ENCODE peak calls at places on chromosomes 3 and 15, in ten cellular contexts. I is coronary artery, P is heart right ventricle, N is body of pancreas, T is cardiac muscle cell, O is chondrocyte, J is fibroblast of mammary gland, Q is B cell, U is HFF-Myc, F is AG04450. Z is an unnamed sample.

GRCh38 chr15:43541785-43542184 is 24.4 kb downstream of the MAP1A start:
- DNase-seq in J (peak; percentile 63), T (peak; percentile 56), O (no peak), F (no peak), P (no peak), Q (no peak), I (no peak), U (no peak), N (no peak), Z (no peak)

GRCh38 chr15:78306176-78306774 is 6.9 kb upstream of the SKIC8 start:
- DNase-seq in U (no peak), P (no peak), J (peak; percentile 71), N (no peak), Q (no peak), T (peak; percentile 84), O (no peak), F (peak; percentile 27), I (no peak), Z (no peak)

GRCh38 chr15:83106994-83107840 is at the start of gene TM6SF1:
- DNase-seq in I (no peak), T (no peak), P (peak; percentile 15), U (no peak), F (no peak), J (no peak), N (no peak), Q (peak; percentile 47), O (no peak), Z (peak; percentile 49)

GRCh38 chr3:192772495-192772894 is 45.2 kb upstream of the FGF12 start:
- DNase-seq in J (peak; percentile 37), P (peak; percentile 44), N (no peak), U (no peak), F (no peak), I (no peak), T (peak; percentile 34), Q (no peak), O (no peak), Z (no peak)

GRCh38 chr3:25910997-25911396 is 121.1 kb downstream of the OXSM start:
- DNase-seq in T (peak; percentile 25), N (peak; percentile 33), I (no peak), U (no peak), F (no peak), O (no peak), Q (peak; percentile 54), J (peak; percentile 35), P (no peak), Z (no peak)

GRCh38 chr3:97037294-97037943 is 223.0 kb downstream of the EPHA6 start:
- DNase-seq in J (no peak), Q (no peak), F (no peak), P (no peak), I (no peak), O (no peak), U (no peak), N (no peak), T (no peak), Z (no peak)

GRCh38 chr3:128889139-128889894 is 9.9 kb downstream of the ACAD9 start:
- DNase-seq in I (no peak), P (no peak), F (no peak), J (no peak), U (no peak), Q (no peak), O (no peak), T (no peak), N (no peak), Z (no peak)

GRCh38 chr15:39908186-39908585 is 11.9 kb downstream of the GPR176 start:
- DNase-seq in F (peak; percentile 80), T (peak; percentile 89), I (no peak), U (peak; percentile 87), P (no peak), Q (no peak), N (no peak), J (peak; percentile 97), O (no peak), Z (no peak)

GRCh38 chr3:150184426-150185071 is 213.9 kb upstream of the PFN2 start:
- DNase-seq in P (no peak), F (no peak), N (no peak), I (no peak), T (peak; percentile 13), U (no peak), J (no peak), Q (no peak), O (no peak), Z (no peak)
- TF ChIP-seq CTCF in P (no peak), F (no peak), N (no peak), I (no peak), T (no peak), U (no peak), J (no peak), Q (no peak), O (peak; percentile 66), Z (no peak)

GRCh38 chr15:80180468-80180867 is 27.7 kb downstream of the FAH start:
- DNase-seq in Q (no peak), J (no peak), F (no peak), I (no peak), N (no peak), T (no peak), P (no peak), U (no peak), O (no peak), Z (no peak)
- TF ChIP-seq CTCF in Q (no peak), J (no peak), F (no peak), I (no peak), N (no peak), T (no peak), P (no peak), U (no peak), O (no peak), Z (no peak)

GRCh38 chr3:73432723-73433032 is 192.1 kb downstream of the PDZRN3 start:
- DNase-seq in J (no peak), P (no peak), F (no peak), T (no peak), Q (no peak), O (no peak), U (no peak), I (no peak), N (no peak), Z (no peak)
- TF ChIP-seq CTCF in J (no peak), P (no peak), F (no peak), T (no peak), Q (peak; percentile 2), O (peak; percentile 59), U (no peak), I (no peak), N (no peak), Z (no peak)

GRCh38 chr3:8739757-8740508 is 6.3 kb downstream of the CAV3 start:
- DNase-seq in O (no peak), P (no peak), U (peak; percentile 67), N (no peak), J (peak; percentile 91), F (peak; percentile 26), T (peak; percentile 40), Q (no peak), I (no peak), Z (no peak)

GRCh38 chr3:8743911-8744310 is 10.3 kb downstream of the CAV3 start:
- DNase-seq in U (no peak), Q (no peak), I (no peak), J (no peak), O (no peak), T (no peak), F (no peak), N (no peak), P (no peak), Z (no peak)

GRCh38 chr3:8738639-8739038 is 5.0 kb downstream of the CAV3 start:
- DNase-seq in I (no peak), O (no peak), J (no peak), F (no peak), T (no peak), Q (no peak), U (no peak), P (no peak), N (no peak), Z (no peak)

GRCh38 chr3:8742921-8743605 is 9.5 kb downstream of the CAV3 start:
- DNase-seq in F (peak; percentile 23), U (no peak), Q (no peak), N (no peak), T (peak; percentile 59), I (no peak), O (no peak), J (peak; percentile 92), P (no peak), Z (no peak)

GRCh38 chr3:8741581-8742355 is 8.2 kb downstream of the CAV3 start:
- DNase-seq in I (no peak), Q (no peak), P (peak; percentile 58), J (peak; percentile 87), T (peak; percentile 92), N (peak; percentile 19), O (no peak), U (peak; percentile 65), F (peak; percentile 59), Z (no peak)
- TF ChIP-seq CTCF in I (no peak), Q (no peak), P (no peak), J (no peak), T (no peak), N (no peak), O (no peak), U (no peak), F (no peak), Z (no peak)

GRCh38 chr3:123971416-123971815 is 10.4 kb upstream of the CCDC14 start:
- DNase-seq in I (no peak), T (no peak), N (no peak), F (no peak), J (peak; percentile 38), P (no peak), U (no peak), O (no peak), Q (no peak), Z (no peak)
- TF ChIP-seq CTCF in I (no peak), T (no peak), N (no peak), F (no peak), J (no peak), P (no peak), U (no peak), O (no peak), Q (no peak), Z (no peak)

GRCh38 chr3:23702198-23702597 is 103.6 kb upstream of the UBE2E1 start:
- DNase-seq in F (no peak), T (no peak), U (no peak), P (no peak), N (no peak), J (no peak), I (no peak), Q (no peak), O (no peak), Z (no peak)
- TF ChIP-seq CTCF in F (no peak), T (no peak), U (no peak), P (no peak), N (no peak), J (no peak), I (no peak), Q (no peak), O (no peak), Z (no peak)

GRCh38 chr3:82329300-82329699 is 567.9 kb upstream of the GBE1 start:
- DNase-seq in U (no peak), N (no peak), P (no peak), J (no peak), F (no peak), O (no peak), Q (no peak), T (no peak), I (no peak), Z (no peak)
- TF ChIP-seq CTCF in U (no peak), N (peak; percentile 23), P (peak; percentile 43), J (peak; percentile 24), F (no peak), O (peak; percentile 77), Q (peak; percentile 51), T (peak; percentile 14), I (no peak), Z (peak; percentile 20)

Z was measured in GM13977.